ENCODE peak calls at places on chromosomes 11 and 22, in four cellular contexts. One of them, this sample, is unnamed.

GRCh38 chr11:10540546-10540914 is 457 bp downstream of the RNF141 start:
- DNase-seq in GM12865: no peak
- DNase-seq in NB4: peak
- DNase-seq in stomach: peak
- DNase-seq in this sample: no peak

GRCh38 chr11:76652989-76653673 is 17.4 kb downstream of the LRRC32 start:
- DNase-seq in GM12865: no peak
- DNase-seq in NB4: no peak
- DNase-seq in stomach: peak
- DNase-seq in this sample: peak

GRCh38 chr11:65571940-65572339 is 398 bp upstream of the FAM89B start:
- DNase-seq in GM12865: no peak
- DNase-seq in NB4: peak
- DNase-seq in stomach: peak
- DNase-seq in this sample: no peak

GRCh38 chr22:49636214-49636613 is 191.5 kb downstream of the BRD1 start:
- DNase-seq in GM12865: no peak
- DNase-seq in NB4: no peak
- DNase-seq in stomach: no peak
- DNase-seq in this sample: no peak

GRCh38 chr22:33747576-33748180 is 172.6 kb downstream of the LARGE1 start:
- DNase-seq in GM12865: peak
- DNase-seq in NB4: peak
- DNase-seq in stomach: peak
- DNase-seq in this sample: no peak

GRCh38 chr11:114215428-114215827 is 80.8 kb upstream of the NNMT start:
- DNase-seq in GM12865: no peak
- DNase-seq in NB4: no peak
- DNase-seq in stomach: no peak
- DNase-seq in this sample: no peak

GRCh38 chr22:17823226-17823625 is 49.0 kb upstream of the BID start:
- DNase-seq in GM12865: no peak
- DNase-seq in NB4: no peak
- DNase-seq in stomach: no peak
- DNase-seq in this sample: no peak

GRCh38 chr22:31093090-31093850 is 12.2 kb downstream of the SMTN start:
- DNase-seq in GM12865: no peak
- DNase-seq in NB4: no peak
- DNase-seq in stomach: peak
- DNase-seq in this sample: peak

GRCh38 chr11:29321293-29322132 is 695.3 kb downstream of the KCNA4 start:
- DNase-seq in GM12865: no peak
- DNase-seq in NB4: no peak
- DNase-seq in stomach: no peak
- DNase-seq in this sample: no peak

GRCh38 chr22:41417622-41418390 is 28.8 kb downstream of the TOB2 start:
- DNase-seq in GM12865: no peak
- DNase-seq in NB4: no peak
- DNase-seq in stomach: peak
- DNase-seq in this sample: peak

GRCh38 chr11:79400717-79401330 is 40.0 kb downstream of the TENM4 start:
- DNase-seq in GM12865: peak
- DNase-seq in NB4: peak
- DNase-seq in stomach: peak
- DNase-seq in this sample: no peak

GRCh38 chr11:118673361-118674093 is 5.9 kb downstream of the TREH start:
- DNase-seq in GM12865: no peak
- DNase-seq in NB4: no peak
- DNase-seq in stomach: no peak
- DNase-seq in this sample: peak

GRCh38 chr11:118670063-118670462 is 9.4 kb downstream of the TREH start:
- DNase-seq in GM12865: no peak
- DNase-seq in NB4: no peak
- DNase-seq in stomach: no peak
- DNase-seq in this sample: no peak

GRCh38 chr11:118671254-118671653 is 8.2 kb downstream of the TREH start:
- DNase-seq in GM12865: no peak
- DNase-seq in NB4: no peak
- DNase-seq in stomach: no peak
- DNase-seq in this sample: no peak

GRCh38 chr11:118674094-118674460 is 5.4 kb downstream of the TREH start:
- DNase-seq in GM12865: no peak
- DNase-seq in NB4: no peak
- DNase-seq in stomach: no peak
- DNase-seq in this sample: no peak

DNA sequence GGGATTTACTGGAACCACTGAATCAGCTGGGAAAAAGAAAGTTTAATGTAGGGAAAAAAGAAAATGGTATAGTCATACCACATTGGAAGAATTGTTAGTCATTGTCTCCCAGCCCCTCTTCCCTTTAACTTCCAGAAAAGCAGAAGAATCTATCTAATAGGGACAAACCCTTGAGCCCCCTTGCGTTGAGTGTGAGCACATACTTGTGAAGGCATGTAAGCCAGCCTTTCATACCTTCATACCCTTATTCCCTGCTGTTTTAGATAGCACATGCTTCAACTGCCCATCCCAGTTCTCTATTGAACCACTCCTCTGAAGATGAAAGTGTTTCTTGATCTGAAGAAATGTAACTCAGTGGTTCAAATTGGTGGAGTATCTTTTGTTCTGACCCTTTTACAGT is 6.6 kb downstream of the TREH start:
- DNase-seq in GM12865: no peak
- DNase-seq in NB4: no peak
- DNase-seq in stomach: no peak
- DNase-seq in this sample: no peak
- TF ChIP-seq CTCF in GM12865: no peak
- TF ChIP-seq CTCF in NB4: no peak
- TF ChIP-seq CTCF in stomach: no peak
- TF ChIP-seq CTCF in this sample: no peak

DNA sequence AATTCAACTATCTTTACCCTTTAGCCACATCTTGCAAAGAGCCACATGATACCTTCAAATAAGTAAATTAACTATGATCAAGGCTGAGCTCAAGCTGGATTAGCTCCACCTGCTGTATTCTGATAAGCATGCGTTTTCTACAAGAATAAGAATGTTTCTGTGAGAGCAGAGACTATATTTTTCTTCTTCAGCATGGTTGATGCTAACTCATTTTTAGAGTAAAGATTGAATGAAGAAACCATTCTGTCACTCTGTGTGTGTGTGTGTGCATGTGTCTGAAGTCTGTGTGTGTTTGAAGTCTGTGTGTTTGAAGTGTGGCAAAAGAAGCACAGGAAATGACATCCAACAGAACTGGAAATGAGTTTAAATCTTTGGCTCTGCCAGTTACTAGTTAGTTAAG is 12.0 kb upstream of the LAYN start:
- DNase-seq in GM12865: peak
- DNase-seq in NB4: no peak
- DNase-seq in stomach: no peak
- DNase-seq in this sample: no peak
- TF ChIP-seq CTCF in GM12865: no peak
- TF ChIP-seq CTCF in NB4: no peak
- TF ChIP-seq CTCF in stomach: no peak
- TF ChIP-seq CTCF in this sample: no peak

GRCh38 chr11:130278745-130279144 is 36.0 kb downstream of the ZBTB44 start:
- DNase-seq in GM12865: no peak
- DNase-seq in NB4: no peak
- DNase-seq in stomach: no peak
- DNase-seq in this sample: no peak
- TF ChIP-seq CTCF in GM12865: no peak
- TF ChIP-seq CTCF in NB4: no peak
- TF ChIP-seq CTCF in stomach: no peak
- TF ChIP-seq CTCF in this sample: no peak

GRCh38 chr11:69892237-69892985 is 73.2 kb upstream of the FGF3 start:
- DNase-seq in GM12865: no peak
- DNase-seq in NB4: peak
- DNase-seq in stomach: no peak
- DNase-seq in this sample: no peak
- TF ChIP-seq CTCF in GM12865: no peak
- TF ChIP-seq CTCF in NB4: peak
- TF ChIP-seq CTCF in stomach: no peak
- TF ChIP-seq CTCF in this sample: no peak

This sample was measured in coronary artery.